ENCODE peak calls at places on chromosomes 6 and 20, in four cellular contexts. One of them, this sample, is unnamed.

GRCh38 chr6:135159531-135159930 is 21.6 kb upstream of the MYB start:
- DNase-seq in HepG2: no peak
- DNase-seq in K562: no peak
- DNase-seq in HCT116: no peak
- DNase-seq in this sample: no peak

GRCh38 chr6:158561247-158561884 is 1.5 kb downstream of the TMEM181 start:
- DNase-seq in HCT116: no peak
- DNase-seq in HepG2: no peak
- DNase-seq in K562: no peak
- DNase-seq in this sample: no peak

GRCh38 chr6:6760054-6760453 is 171.5 kb downstream of the LY86 start:
- DNase-seq in HCT116: no peak
- DNase-seq in K562: no peak
- DNase-seq in HepG2: no peak
- DNase-seq in this sample: no peak

GRCh38 chr6:116975600-116975999 is 98.6 kb downstream of the RFX6 start:
- DNase-seq in HepG2: no peak
- DNase-seq in HCT116: no peak
- DNase-seq in K562: no peak
- DNase-seq in this sample: no peak

GRCh38 chr6:90397929-90398674 is 101.5 kb upstream of the BACH2 start:
- DNase-seq in HepG2: no peak
- DNase-seq in HCT116: no peak
- DNase-seq in K562: no peak
- DNase-seq in this sample: no peak

GRCh38 chr20:56872620-56873458 is 243.7 kb downstream of the TFAP2C start:
- DNase-seq in HCT116: no peak
- DNase-seq in K562: no peak
- DNase-seq in HepG2: no peak
- DNase-seq in this sample: no peak

GRCh38 chr20:24998631-24999445 is 6.3 kb upstream of the APMAP start:
- DNase-seq in HepG2: no peak
- DNase-seq in HCT116: no peak
- DNase-seq in K562: no peak
- DNase-seq in this sample: no peak

GRCh38 chr6:3026811-3027626 is 27.3 kb downstream of the NQO2 start:
- DNase-seq in K562: peak
- DNase-seq in HCT116: no peak
- DNase-seq in HepG2: no peak
- DNase-seq in this sample: no peak

GRCh38 chr6:35678814-35679213 is 9.9 kb downstream of the FKBP5 start:
- DNase-seq in K562: no peak
- DNase-seq in HepG2: no peak
- DNase-seq in HCT116: no peak
- DNase-seq in this sample: no peak

GRCh38 chr6:44332585-44332984 is 9.9 kb upstream of the SPATS1 start:
- DNase-seq in HCT116: no peak
- DNase-seq in HepG2: no peak
- DNase-seq in K562: no peak
- DNase-seq in this sample: no peak

GRCh38 chr6:166244353-166245045 is 63.7 kb downstream of the PRR18 start:
- DNase-seq in K562: no peak
- DNase-seq in HCT116: no peak
- DNase-seq in HepG2: no peak
- DNase-seq in this sample: no peak

DNA sequence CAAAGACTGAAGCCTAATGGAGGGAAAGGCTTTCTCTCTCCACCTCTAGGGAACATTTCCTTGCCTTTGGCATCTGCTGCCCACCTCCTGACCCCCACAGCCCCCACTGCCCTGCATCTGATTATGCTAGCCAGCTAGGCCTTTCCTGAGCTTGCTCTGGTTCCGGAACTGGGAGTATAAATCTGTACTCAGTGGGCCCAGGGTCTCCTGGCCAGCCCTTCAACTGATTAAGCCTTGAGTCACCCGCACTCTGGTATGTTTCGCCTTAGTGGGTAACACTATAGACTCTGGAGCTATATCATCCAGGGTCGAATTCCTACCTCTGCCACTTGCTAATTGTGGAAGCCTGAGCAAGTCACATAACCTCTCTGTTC is 45.6 kb upstream of the RIPOR2 start:
- DNase-seq in HepG2: no peak
- DNase-seq in HCT116: no peak
- DNase-seq in K562: no peak
- DNase-seq in this sample: no peak
- TF ChIP-seq FOSL1 in HepG2: no peak
- TF ChIP-seq FOSL1 in HCT116: no peak
- TF ChIP-seq FOSL1 in K562: no peak
- TF ChIP-seq FOSL1 in this sample: no peak

GRCh38 chr6:33935439-33936080 is 131.8 kb upstream of the MLN start:
- DNase-seq in K562: no peak
- DNase-seq in HepG2: no peak
- DNase-seq in HCT116: no peak
- DNase-seq in this sample: no peak
- H2AFZ ChIP-seq in K562: no peak
- H2AFZ ChIP-seq in HepG2: no peak
- H2AFZ ChIP-seq in HCT116: no peak
- H2AFZ ChIP-seq in this sample: no peak

GRCh38 chr6:79234150-79235022 is at the start of gene HMGN3:
- DNase-seq in HCT116: peak
- DNase-seq in K562: peak
- DNase-seq in HepG2: peak
- DNase-seq in this sample: peak

GRCh38 chr6:79233611-79234149 is 802 bp downstream of the HMGN3 start:
- DNase-seq in K562: peak
- DNase-seq in HCT116: peak
- DNase-seq in HepG2: peak
- DNase-seq in this sample: peak

GRCh38 chr6:79230149-79230548 is 4.3 kb downstream of the HMGN3 start:
- DNase-seq in HepG2: no peak
- DNase-seq in K562: no peak
- DNase-seq in HCT116: no peak
- DNase-seq in this sample: no peak

GRCh38 chr6:79232696-79233462 is 1.6 kb downstream of the HMGN3 start:
- DNase-seq in K562: no peak
- DNase-seq in HepG2: no peak
- DNase-seq in HCT116: no peak
- DNase-seq in this sample: no peak

GRCh38 chr6:79231101-79231500 is 3.4 kb downstream of the HMGN3 start:
- DNase-seq in HepG2: no peak
- DNase-seq in HCT116: no peak
- DNase-seq in K562: no peak
- DNase-seq in this sample: no peak
- TF ChIP-seq FOSL1 in HepG2: no peak
- TF ChIP-seq FOSL1 in HCT116: no peak
- TF ChIP-seq FOSL1 in K562: no peak
- TF ChIP-seq FOSL1 in this sample: no peak

DNA sequence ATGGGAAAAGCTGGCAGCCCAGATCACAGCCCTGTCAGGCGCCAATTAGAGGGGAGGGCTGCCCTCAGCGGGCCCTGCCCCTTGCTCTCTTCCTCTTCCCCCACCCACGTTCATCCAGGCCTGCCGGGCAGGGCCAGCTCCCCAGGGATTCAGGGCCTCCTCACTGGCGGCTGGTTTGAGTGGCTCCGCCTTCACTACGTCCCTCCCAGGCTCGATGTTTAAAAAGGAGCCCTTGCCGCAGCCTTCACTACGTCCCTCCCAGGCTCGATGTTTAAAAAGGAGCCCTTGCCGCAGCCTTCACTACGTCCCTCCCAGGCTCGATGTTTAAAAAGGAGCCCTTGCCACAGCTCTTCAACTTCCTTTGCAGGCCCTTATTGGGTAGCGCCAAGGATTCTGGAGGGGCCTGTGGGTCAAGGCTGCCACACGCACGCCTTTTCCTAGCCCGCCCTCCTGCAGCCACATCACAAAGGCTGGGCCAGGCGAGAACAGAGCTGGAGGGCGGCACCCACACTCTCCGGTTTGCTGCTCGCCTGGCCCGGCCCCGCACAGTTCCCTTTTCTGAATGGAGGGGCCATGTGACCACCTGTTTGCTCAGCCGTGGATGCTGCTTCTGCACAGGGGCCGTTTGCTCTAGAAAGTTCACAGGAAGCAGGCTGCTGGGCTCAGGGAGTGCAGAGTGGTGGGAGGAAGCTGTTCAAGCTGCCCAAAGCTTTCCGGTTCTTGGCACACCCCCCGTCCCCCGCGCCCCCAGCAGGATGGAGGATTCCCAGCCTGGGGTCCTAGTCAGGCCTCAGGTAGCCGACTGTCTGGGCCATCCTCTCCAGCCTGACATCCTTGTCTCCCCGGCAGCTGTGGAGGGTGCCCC is 1.6 kb downstream of the SLC17A9 start:
- DNase-seq in K562: peak
- DNase-seq in HepG2: peak
- DNase-seq in HCT116: no peak
- DNase-seq in this sample: no peak
- H2AFZ ChIP-seq in K562: peak
- H2AFZ ChIP-seq in HepG2: no peak
- H2AFZ ChIP-seq in HCT116: no peak
- H2AFZ ChIP-seq in this sample: no peak

GRCh38 chr6:30945281-30945680 is 4.5 kb downstream of the MUCL3 start:
- DNase-seq in HepG2: no peak
- DNase-seq in K562: no peak
- DNase-seq in HCT116: no peak
- DNase-seq in this sample: no peak
- TF ChIP-seq FOSL1 in HepG2: no peak
- TF ChIP-seq FOSL1 in K562: no peak
- TF ChIP-seq FOSL1 in HCT116: no peak
- TF ChIP-seq FOSL1 in this sample: no peak

GRCh38 chr6:119726086-119726485 is 376.5 kb upstream of the MAN1A1 start:
- DNase-seq in K562: no peak
- DNase-seq in HCT116: no peak
- DNase-seq in HepG2: no peak
- DNase-seq in this sample: no peak

GRCh38 chr6:119728935-119729334 is 379.4 kb upstream of the MAN1A1 start:
- DNase-seq in HepG2: no peak
- DNase-seq in K562: no peak
- DNase-seq in HCT116: no peak
- DNase-seq in this sample: no peak

GRCh38 chr6:119727504-119728219 is 378.1 kb upstream of the MAN1A1 start:
- DNase-seq in K562: no peak
- DNase-seq in HCT116: no peak
- DNase-seq in HepG2: peak
- DNase-seq in this sample: no peak

DNA sequence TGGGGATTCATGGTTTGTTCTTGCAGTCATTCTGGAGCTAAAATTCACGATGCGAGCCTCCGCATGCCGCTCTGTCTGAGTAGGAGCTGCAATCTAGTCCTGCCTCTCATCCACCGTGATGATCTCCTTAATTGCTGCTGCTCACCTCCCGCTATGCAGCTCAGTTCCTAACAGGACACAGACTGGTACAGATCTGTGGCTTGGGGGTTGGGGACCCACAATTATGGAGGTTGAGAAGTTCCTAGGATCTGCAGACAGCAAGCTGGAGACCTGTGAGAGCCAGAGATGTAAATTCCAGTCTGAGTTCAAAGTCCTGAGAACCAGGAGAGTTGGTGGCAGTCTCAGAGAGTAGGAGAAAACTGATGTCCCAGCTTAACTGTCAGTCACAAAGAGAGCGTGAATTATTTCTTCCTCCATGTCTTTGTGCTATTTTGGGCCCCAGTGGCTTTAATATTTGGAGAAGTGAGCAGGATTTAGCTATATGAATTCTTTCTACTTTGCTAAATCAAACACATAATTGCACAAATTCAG is 378.7 kb upstream of the MAN1A1 start:
- DNase-seq in K562: no peak
- DNase-seq in HepG2: peak
- DNase-seq in HCT116: no peak
- DNase-seq in this sample: no peak
- H2AFZ ChIP-seq in K562: peak
- H2AFZ ChIP-seq in HepG2: peak
- H2AFZ ChIP-seq in HCT116: peak
- H2AFZ ChIP-seq in this sample: peak